ENCODE peak calls at places on chromosomes 5 and 9, in six cellular contexts. H is CD4-positive, CD25-positive, alpha-beta regulatory T cell; S is stimulated activated CD4-positive, alpha-beta T cell treated with anti-CD3 and anti-CD28 coated beads, TNF-alpha, amount 100 ng/mL, for 1 hour; B is GM13977; Z is fibroblast of mammary gland; A is kidney tubule cell. V is an unnamed sample.

GRCh38 chr5:143492783-143493182 is 89.3 kb upstream of the NR3C1 start:
- DNase-seq in H (no peak), S (no peak), B (no peak), Z (no peak), A (no peak), V (no peak)

GRCh38 chr9:24614070-24614469 is 68.4 kb upstream of the IZUMO3 start:
- DNase-seq in H (no peak), S (no peak), B (no peak), Z (no peak), A (no peak), V (no peak)

GRCh38 chr5:180333661-180334060 is 19.5 kb downstream of the GFPT2 start:
- DNase-seq in H (no peak), S (no peak), B (no peak), Z (peak; percentile 93), A (peak; percentile 44), V (no peak)

GRCh38 chr9:92312887-92313623 is 12.1 kb downstream of the NOL8 start:
- DNase-seq in H (no peak), S (no peak), B (no peak), Z (no peak), A (no peak), V (no peak)

GRCh38 chr5:132251220-132251725 is 6.2 kb upstream of the PDLIM4 start:
- DNase-seq in H (no peak), S (no peak), B (no peak), Z (peak; percentile 42), A (peak; percentile 81), V (no peak)

GRCh38 chr9:135198889-135199288 is 111.4 kb downstream of the OLFM1 start:
- DNase-seq in H (no peak), S (no peak), B (no peak), Z (no peak), A (no peak), V (no peak)

GRCh38 chr9:14775917-14776316 is 53.4 kb upstream of the CER1 start:
- DNase-seq in H (no peak), S (no peak), B (no peak), Z (no peak), A (no peak), V (no peak)

GRCh38 chr9:136141716-136142415 is 23.2 kb upstream of the TMEM250 start:
- DNase-seq in H (no peak), S (no peak), B (no peak), Z (no peak), A (no peak), V (no peak)

GRCh38 chr5:10111575-10111974 is 138.1 kb downstream of the ATPSCKMT start:
- DNase-seq in H (no peak), S (no peak), B (no peak), Z (peak; percentile 54), A (peak; percentile 31), V (peak; percentile 11)

GRCh38 chr9:91421987-91422765 is 1.5 kb downstream of the NFIL3 start:
- DNase-seq in H (no peak), S (no peak), B (peak; percentile 46), Z (no peak), A (peak; percentile 43), V (peak; percentile 36)

GRCh38 chr9:129399301-129399990 is 221.4 kb upstream of the IER5L start:
- DNase-seq in H (no peak), S (no peak), B (no peak), Z (no peak), A (no peak), V (no peak)

GRCh38 chr5:7983433-7983832 is 114.5 kb downstream of the MTRR start:
- DNase-seq in H (no peak), S (no peak), B (no peak), Z (no peak), A (no peak), V (no peak)

GRCh38 chr5:58933891-58934628 is 351.2 kb downstream of the RAB3C start:
- DNase-seq in H (no peak), S (no peak), B (no peak), Z (no peak), A (no peak), V (no peak)

GRCh38 chr9:117644607-117645244 is 59.5 kb upstream of the TLR4 start:
- DNase-seq in H (peak; percentile 20), S (no peak), B (peak; percentile 65), Z (peak; percentile 59), A (peak; percentile 68), V (peak; percentile 46)

GRCh38 chr9:71719585-71719984 is 48.7 kb downstream of the CEMIP2 start:
- DNase-seq in H (no peak), S (no peak), B (no peak), Z (peak; percentile 90), A (no peak), V (no peak)

GRCh38 chr9:6552738-6553121 is 92.8 kb downstream of the GLDC start:
- DNase-seq in H (no peak), S (no peak), B (no peak), Z (peak; percentile 59), A (no peak), V (no peak)

GRCh38 chr9:34363619-34364351 is 12.9 kb downstream of the MYORG start:
- DNase-seq in H (no peak), S (no peak), B (no peak), Z (no peak), A (no peak), V (no peak)

GRCh38 chr9:16828335-16829281 is 41.9 kb downstream of the BNC2 start:
- DNase-seq in H (no peak), S (no peak), B (no peak), Z (peak; percentile 85), A (peak; percentile 80), V (no peak)

GRCh38 chr5:72191404-72191803 is 84.1 kb downstream of the MAP1B start:
- DNase-seq in H (no peak), S (no peak), B (no peak), Z (no peak), A (no peak), V (no peak)

V was measured in HuH-7.